ENCODE peak calls at places on chromosomes 5 and 9, in four cellular contexts. One of them, this sample, is unnamed.

GRCh38 chr5:139126711-139127111 is 71.5 kb downstream of the SIL1 start:
- DNase-seq in H1: no peak
- DNase-seq in K562: no peak
- DNase-seq in GM12878: no peak
- DNase-seq in this sample: no peak

GRCh38 chr9:78612089-78612488 is 315.2 kb downstream of the PSAT1 start:
- DNase-seq in H1: no peak
- DNase-seq in K562: no peak
- DNase-seq in GM12878: no peak
- DNase-seq in this sample: no peak

GRCh38 chr9:35510745-35511428 is 21.0 kb downstream of the RUSC2 start:
- DNase-seq in H1: no peak
- DNase-seq in K562: no peak
- DNase-seq in GM12878: no peak
- DNase-seq in this sample: peak

GRCh38 chr9:27019589-27019988 is 14.1 kb upstream of the LRRC19 start:
- DNase-seq in H1: no peak
- DNase-seq in K562: no peak
- DNase-seq in GM12878: no peak
- DNase-seq in this sample: no peak

GRCh38 chr9:69785757-69786156 is 25.9 kb upstream of the PTAR1 start:
- DNase-seq in H1: no peak
- DNase-seq in K562: no peak
- DNase-seq in GM12878: no peak
- DNase-seq in this sample: no peak

GRCh38 chr9:34994429-34995287 is 5.1 kb downstream of the DNAJB5 start:
- DNase-seq in H1: no peak
- DNase-seq in K562: peak
- DNase-seq in GM12878: no peak
- DNase-seq in this sample: peak

GRCh38 chr5:18394154-18394804 is 760.0 kb downstream of the TAF11L14 start:
- DNase-seq in H1: peak
- DNase-seq in K562: peak
- DNase-seq in GM12878: no peak
- DNase-seq in this sample: peak

GRCh38 chr5:64330728-64331231 is 165.1 kb downstream of the RNF180 start:
- DNase-seq in H1: no peak
- DNase-seq in K562: no peak
- DNase-seq in GM12878: no peak
- DNase-seq in this sample: no peak

GRCh38 chr5:101942321-101942882 is 353.7 kb downstream of the SLCO4C1 start:
- DNase-seq in H1: no peak
- DNase-seq in K562: no peak
- DNase-seq in GM12878: no peak
- DNase-seq in this sample: peak

GRCh38 chr5:144333336-144333920 is 162.8 kb downstream of the KCTD16 start:
- DNase-seq in H1: no peak
- DNase-seq in K562: no peak
- DNase-seq in GM12878: peak
- DNase-seq in this sample: no peak
- TF ChIP-seq MAX in H1: no peak
- TF ChIP-seq MAX in K562: no peak
- TF ChIP-seq MAX in GM12878: no peak
- TF ChIP-seq MAX in this sample: no peak

GRCh38 chr5:135105105-135105484 is 71.1 kb upstream of the PITX1 start:
- DNase-seq in H1: no peak
- DNase-seq in K562: no peak
- DNase-seq in GM12878: no peak
- DNase-seq in this sample: no peak
- TF ChIP-seq HDAC6 in H1: no peak
- TF ChIP-seq HDAC6 in K562: no peak
- TF ChIP-seq HDAC6 in GM12878: no peak
- TF ChIP-seq HDAC6 in this sample: no peak

GRCh38 chr5:127046343-127047072 is 16.1 kb upstream of the MARCHF3 start:
- DNase-seq in H1: no peak
- DNase-seq in K562: no peak
- DNase-seq in GM12878: no peak
- DNase-seq in this sample: no peak

GRCh38 chr5:127040779-127041520 is 10.6 kb upstream of the MARCHF3 start:
- DNase-seq in H1: no peak
- DNase-seq in K562: no peak
- DNase-seq in GM12878: no peak
- DNase-seq in this sample: no peak

GRCh38 chr5:127038550-127038949 is 8.2 kb upstream of the MARCHF3 start:
- DNase-seq in H1: no peak
- DNase-seq in K562: no peak
- DNase-seq in GM12878: no peak
- DNase-seq in this sample: no peak

GRCh38 chr5:127041571-127041970 is 11.2 kb upstream of the MARCHF3 start:
- DNase-seq in H1: no peak
- DNase-seq in K562: no peak
- DNase-seq in GM12878: no peak
- DNase-seq in this sample: no peak

GRCh38 chr5:127042593-127042992 is 12.2 kb upstream of the MARCHF3 start:
- DNase-seq in H1: no peak
- DNase-seq in K562: no peak
- DNase-seq in GM12878: no peak
- DNase-seq in this sample: no peak
- TF ChIP-seq MAX in H1: no peak
- TF ChIP-seq MAX in K562: no peak
- TF ChIP-seq MAX in GM12878: no peak
- TF ChIP-seq MAX in this sample: no peak

GRCh38 chr5:130136300-130136699 is 232.0 kb downstream of the CHSY3 start:
- DNase-seq in H1: no peak
- DNase-seq in K562: no peak
- DNase-seq in GM12878: no peak
- DNase-seq in this sample: no peak

GRCh38 chr5:130141689-130142320 is 237.5 kb downstream of the CHSY3 start:
- DNase-seq in H1: peak
- DNase-seq in K562: no peak
- DNase-seq in GM12878: no peak
- DNase-seq in this sample: no peak

GRCh38 chr5:130135506-130135905 is 231.2 kb downstream of the CHSY3 start:
- DNase-seq in H1: no peak
- DNase-seq in K562: no peak
- DNase-seq in GM12878: no peak
- DNase-seq in this sample: no peak

DNA sequence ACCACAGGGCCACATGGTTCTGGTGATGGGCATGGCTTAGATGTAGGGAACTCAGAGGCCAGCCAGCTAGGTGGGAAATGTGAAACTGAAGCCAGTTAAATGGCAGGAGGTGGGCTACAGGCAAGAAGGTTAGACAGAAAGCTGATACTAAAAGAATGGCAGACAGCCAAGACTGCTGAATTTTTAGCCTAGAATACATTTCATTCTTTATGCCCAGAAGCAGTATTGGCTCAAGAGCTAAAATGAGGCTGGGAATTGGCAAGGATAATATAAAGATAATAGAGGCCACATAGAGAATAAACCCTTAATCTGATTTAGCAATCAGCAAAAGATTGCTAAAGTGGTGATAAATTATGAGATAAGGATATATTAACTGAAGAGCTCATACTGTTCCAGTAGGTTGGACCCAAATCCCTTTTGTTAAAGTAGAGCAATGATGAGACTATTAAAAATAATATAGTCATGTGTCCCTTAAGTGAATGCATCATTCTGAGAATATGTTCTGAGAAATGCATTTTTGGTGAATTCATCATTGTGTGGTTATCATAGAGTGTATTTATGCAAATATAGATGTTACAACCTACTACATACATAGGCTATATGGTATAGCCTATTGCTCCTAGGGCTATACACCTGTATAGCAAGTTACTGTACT is 234.3 kb downstream of the CHSY3 start:
- DNase-seq in H1: no peak
- DNase-seq in K562: no peak
- DNase-seq in GM12878: no peak
- DNase-seq in this sample: no peak
- TF ChIP-seq HDAC6 in H1: no peak
- TF ChIP-seq HDAC6 in K562: no peak
- TF ChIP-seq HDAC6 in GM12878: no peak
- TF ChIP-seq HDAC6 in this sample: no peak

DNA sequence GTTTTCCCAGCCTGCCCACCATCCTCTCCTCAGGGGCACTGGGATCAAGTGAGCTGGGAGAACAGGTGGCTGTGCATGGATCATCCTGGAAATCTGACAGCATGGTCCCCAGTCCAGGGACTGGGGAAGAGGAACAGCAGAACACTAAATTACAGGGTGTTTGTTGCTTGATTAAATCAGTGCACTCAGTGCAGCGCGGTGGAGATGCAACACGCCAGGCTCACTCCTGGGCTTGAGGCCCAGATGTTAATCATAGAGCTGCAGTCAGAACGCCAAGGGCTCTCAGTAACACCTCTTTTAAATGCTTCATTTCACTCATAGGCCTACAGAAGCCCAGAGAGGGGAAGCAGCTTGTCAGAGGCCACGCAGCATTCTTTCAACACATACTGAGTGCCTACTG is 14.2 kb upstream of the LARP1 start:
- DNase-seq in H1: no peak
- DNase-seq in K562: no peak
- DNase-seq in GM12878: no peak
- DNase-seq in this sample: no peak
- TF ChIP-seq MAX in H1: no peak
- TF ChIP-seq MAX in K562: no peak
- TF ChIP-seq MAX in GM12878: no peak
- TF ChIP-seq MAX in this sample: no peak

DNA sequence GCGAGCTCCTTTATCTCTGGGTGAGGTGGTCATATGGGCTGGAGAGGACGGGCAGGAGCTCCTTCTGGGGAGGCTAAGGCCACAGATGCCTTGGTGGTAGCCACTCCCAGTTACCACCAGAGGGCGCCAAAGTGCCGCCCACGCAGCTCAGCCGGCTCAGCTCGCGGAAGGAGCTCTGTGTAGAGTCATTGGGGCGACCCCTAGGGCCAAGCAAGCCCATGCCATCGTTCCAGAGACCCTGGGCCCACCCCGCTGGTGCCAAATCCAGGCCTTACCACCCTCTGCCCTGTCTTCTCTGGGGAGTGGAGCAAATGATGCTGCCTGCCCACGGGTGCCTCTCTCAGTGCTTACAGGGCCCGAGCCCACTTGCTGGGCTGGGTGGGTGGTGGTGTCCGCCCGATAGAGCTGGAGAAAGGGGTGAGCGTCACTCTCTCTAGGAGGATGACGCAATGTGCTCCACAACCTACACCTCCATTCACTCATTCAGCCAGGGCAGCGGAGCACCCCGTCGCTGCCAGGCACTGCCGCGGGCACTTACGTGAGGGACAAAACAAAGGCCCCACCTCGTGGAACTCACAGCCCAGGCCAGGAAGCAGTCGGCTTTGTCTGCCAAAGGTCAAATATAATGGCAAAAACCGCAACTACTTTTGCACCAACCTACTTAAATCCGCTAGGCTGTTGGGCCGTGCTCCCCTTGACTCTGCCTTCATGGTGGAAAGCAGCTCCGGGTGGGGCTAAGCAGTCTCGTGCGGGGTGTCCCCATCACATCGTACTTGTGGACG is 13.8 kb downstream of the TSPAN17 start:
- DNase-seq in H1: peak
- DNase-seq in K562: peak
- DNase-seq in GM12878: peak
- DNase-seq in this sample: peak
- TF ChIP-seq HDAC6 in H1: no peak
- TF ChIP-seq HDAC6 in K562: no peak
- TF ChIP-seq HDAC6 in GM12878: no peak
- TF ChIP-seq HDAC6 in this sample: no peak

DNA sequence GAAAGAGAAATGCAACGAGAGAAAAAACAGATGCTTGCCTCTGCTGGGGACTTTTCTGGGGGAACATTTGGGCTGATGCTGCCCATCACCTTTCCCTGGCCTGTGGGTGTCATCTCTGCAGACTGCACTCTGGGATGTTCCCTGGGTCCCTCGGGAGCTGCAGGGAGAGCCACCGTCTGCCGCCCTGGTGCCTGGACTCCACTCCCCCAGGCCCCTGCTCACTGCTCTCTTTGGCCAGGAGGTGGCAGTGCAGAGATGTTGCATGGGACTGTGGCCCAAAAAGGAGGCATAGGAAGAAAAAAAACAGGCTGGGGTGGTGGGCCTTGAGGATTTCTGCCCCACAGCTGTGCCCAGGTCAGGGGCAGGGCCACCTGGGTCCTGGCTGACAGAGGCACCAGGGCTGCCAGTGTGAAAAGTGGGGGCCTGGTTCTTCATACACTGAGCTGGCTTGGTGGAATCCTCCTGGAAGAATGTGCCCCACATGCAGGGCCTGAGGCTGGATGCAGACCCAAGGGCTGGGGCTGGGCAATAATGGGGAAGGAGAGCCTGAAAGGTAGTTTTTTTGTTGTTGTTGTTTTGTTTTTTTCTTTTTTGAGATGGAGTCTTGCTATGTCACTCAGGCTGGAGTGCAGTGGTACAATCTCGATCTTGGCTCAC is 353.6 kb downstream of the SLIT3 start:
- DNase-seq in H1: peak
- DNase-seq in K562: peak
- DNase-seq in GM12878: no peak
- DNase-seq in this sample: peak
- TF ChIP-seq MAX in H1: no peak
- TF ChIP-seq MAX in K562: no peak
- TF ChIP-seq MAX in GM12878: no peak
- TF ChIP-seq MAX in this sample: no peak

GRCh38 chr5:149133795-149134777 is 7.2 kb upstream of the ABLIM3 start:
- DNase-seq in H1: no peak
- DNase-seq in K562: peak
- DNase-seq in GM12878: no peak
- DNase-seq in this sample: no peak
- TF ChIP-seq HDAC6 in H1: no peak
- TF ChIP-seq HDAC6 in K562: no peak
- TF ChIP-seq HDAC6 in GM12878: no peak
- TF ChIP-seq HDAC6 in this sample: no peak

This sample was measured in HepG2.